ENCODE peak calls at places on chromosomes 6 and 20, in eight cellular contexts. C, T, N, J, Y, I, A and K are unnamed samples.

GRCh38 chr6:52293067-52293466 is 8.5 kb upstream of the MCM3 start:
- DNase-seq in I (no peak), T (no peak), C (peak), J (no peak), A (no peak), Y (no peak), N (no peak), K (no peak)

GRCh38 chr6:128517124-128517523 is 3.3 kb downstream of the PTPRK start:
- DNase-seq in Y (no peak), T (no peak), J (no peak), C (no peak), A (no peak), I (no peak), N (no peak), K (no peak)

GRCh38 chr20:5000263-5001173 is 792 bp downstream of the SLC23A2 start:
- DNase-seq in I (peak), J (no peak), A (no peak), Y (no peak), N (peak), C (peak), T (no peak), K (no peak)

GRCh38 chr6:143127941-143128340 is 67.3 kb downstream of the AIG1 start:
- DNase-seq in T (no peak), N (no peak), J (no peak), C (no peak), Y (no peak), A (no peak), I (no peak), K (no peak)

GRCh38 chr20:53447271-53447670 is 146.4 kb downstream of the ZNF217 start:
- DNase-seq in A (no peak), Y (no peak), N (no peak), J (no peak), I (no peak), C (no peak), T (no peak), K (no peak)

GRCh38 chr6:9136141-9136865 is 701.0 kb upstream of the SLC35B3 start:
- DNase-seq in J (no peak), I (no peak), A (no peak), C (no peak), T (no peak), N (no peak), Y (no peak), K (no peak)

GRCh38 chr20:22805219-22805618 is 220.8 kb upstream of the FOXA2 start:
- DNase-seq in I (no peak), N (peak), T (no peak), A (peak), Y (no peak), J (peak), C (no peak), K (peak)

GRCh38 chr6:9523462-9523861 is 891.4 kb downstream of the TFAP2A start:
- DNase-seq in I (no peak), A (peak), N (no peak), Y (no peak), T (no peak), C (no peak), J (peak), K (peak)

GRCh38 chr20:49699200-49699992 is 14.3 kb downstream of the B4GALT5 start:
- DNase-seq in J (no peak), C (no peak), A (no peak), Y (no peak), I (no peak), T (no peak), N (no peak), K (peak)

GRCh38 chr20:35833271-35833670 is 61.5 kb downstream of the PHF20 start:
- DNase-seq in T (no peak), Y (no peak), N (no peak), A (no peak), C (no peak), J (no peak), I (no peak), K (no peak)

GRCh38 chr6:113306552-113307145 is 550.5 kb upstream of the MARCKS start:
- DNase-seq in A (peak), I (peak), Y (peak), T (peak), N (peak), J (peak), C (peak), K (peak)

GRCh38 chr6:135955106-135955505 is 103.6 kb downstream of the PDE7B start:
- DNase-seq in T (no peak), Y (no peak), I (no peak), J (no peak), N (no peak), C (no peak), A (no peak), K (no peak)

GRCh38 chr6:160221918-160222317 is 36.7 kb downstream of the SLC22A2 start:
- DNase-seq in A (no peak), N (no peak), J (no peak), Y (no peak), T (no peak), I (no peak), C (no peak), K (no peak)

GRCh38 chr6:21751608-21752007 is 158.1 kb downstream of the SOX4 start:
- DNase-seq in C (no peak), Y (peak), T (no peak), N (no peak), A (no peak), I (no peak), J (no peak), K (no peak)

DNA sequence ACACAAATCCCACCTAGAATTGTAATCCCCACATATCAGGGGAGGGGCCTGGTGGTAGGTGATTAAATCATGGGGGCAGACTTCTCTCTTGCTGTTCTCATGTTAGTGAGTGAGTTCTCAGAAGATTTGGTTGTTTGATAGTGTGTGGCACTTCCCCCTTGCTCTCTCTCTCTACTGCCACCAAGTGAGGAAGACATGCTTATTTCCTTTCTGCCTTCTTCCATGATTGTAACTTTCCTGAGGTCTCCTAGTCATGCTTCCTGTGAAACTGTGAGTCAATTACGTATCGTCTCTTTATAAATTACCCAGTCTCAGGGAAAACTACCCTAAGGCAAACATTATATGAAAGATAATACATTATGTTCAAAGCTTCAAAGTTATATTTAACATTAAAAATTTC is 1297.5 kb upstream of the CITED2 start:
- DNase-seq in N (no peak), Y (no peak), C (no peak), T (peak), A (no peak), I (no peak), J (no peak), K (no peak)
- TF ChIP-seq CTCF in N (peak), Y (no peak), C (no peak), T (peak), A (no peak), I (no peak), J (peak), K (peak)

DNA sequence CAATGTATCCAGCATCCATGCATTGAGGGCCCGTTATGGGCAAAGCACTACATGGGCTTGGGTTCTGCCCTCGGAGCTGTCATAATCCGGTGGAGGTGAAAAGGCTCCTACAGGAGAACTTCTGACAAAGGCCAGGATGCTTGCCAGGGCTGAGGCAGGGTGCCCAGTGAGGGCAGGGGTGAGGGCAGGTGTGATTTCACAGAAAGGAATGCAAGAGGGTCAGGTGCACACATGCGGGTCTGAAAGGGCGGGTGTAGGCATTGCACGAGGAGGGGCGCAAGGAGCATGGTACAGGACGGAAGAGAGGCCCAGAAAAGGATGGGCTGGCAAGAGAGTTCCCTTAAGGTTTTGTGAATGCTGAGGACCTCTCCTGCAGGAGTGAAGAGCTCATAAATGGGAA is 348.0 kb downstream of the BTBD3 start:
- DNase-seq in A (no peak), I (no peak), Y (no peak), C (no peak), T (no peak), N (no peak), J (no peak), K (no peak)
- H3K4me3 ChIP-seq in A (no peak), I (no peak), Y (no peak), C (no peak), T (no peak), N (no peak), J (no peak), K (no peak)

GRCh38 chr6:75932067-75932466 is 140.4 kb downstream of the IMPG1 start:
- DNase-seq in C (peak), J (no peak), Y (no peak), A (no peak), T (peak), N (peak), I (no peak), K (peak)
- TF ChIP-seq CTCF in C (peak), J (peak), Y (no peak), A (peak), T (peak), N (peak), I (no peak), K (peak)

GRCh38 chr20:62067547-62068260 is 2.0 kb upstream of the TAF4 start:
- DNase-seq in J (no peak), Y (no peak), A (no peak), T (no peak), N (no peak), C (no peak), I (peak), K (no peak)

GRCh38 chr20:62065669-62066338 is at the start of gene TAF4:
- DNase-seq in N (peak), Y (no peak), I (peak), C (peak), J (no peak), T (no peak), A (no peak), K (peak)

GRCh38 chr20:62066339-62066982 is 780 bp upstream of the TAF4 start:
- DNase-seq in A (peak), C (peak), Y (no peak), I (peak), J (no peak), T (no peak), N (peak), K (peak)

GRCh38 chr20:62064788-62065668 is 653 bp downstream of the TAF4 start:
- DNase-seq in J (no peak), C (no peak), A (no peak), T (no peak), I (peak), Y (no peak), N (no peak), K (no peak)

DNA sequence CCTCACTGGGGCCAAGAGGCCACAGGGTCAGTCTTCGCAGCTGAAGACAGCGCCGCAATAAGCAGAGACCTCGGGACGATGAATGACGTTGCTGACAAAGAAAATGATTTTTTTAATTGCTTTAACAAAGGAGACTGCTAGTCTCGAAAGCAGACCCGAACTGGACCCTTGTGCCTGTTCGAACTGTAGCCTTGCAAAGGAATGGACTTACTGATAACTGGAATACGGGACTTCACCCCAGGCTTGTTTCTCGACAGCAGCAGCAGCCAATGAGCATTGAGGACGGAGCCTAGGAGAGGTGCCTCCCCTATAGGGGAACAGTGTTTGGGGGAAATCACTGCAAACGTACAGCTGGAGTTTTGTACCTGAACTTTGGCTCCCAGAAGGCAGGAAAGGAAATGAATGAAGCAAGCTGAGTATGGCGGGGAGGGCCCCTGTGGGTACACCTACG is 1.3 kb upstream of the TAF4 start:
- DNase-seq in Y (no peak), N (peak), J (no peak), T (no peak), I (peak), A (no peak), C (peak), K (peak)
- H3K4me3 ChIP-seq in Y (peak), N (peak), J (peak), T (peak), I (peak), A (peak), C (peak), K (peak)

DNA sequence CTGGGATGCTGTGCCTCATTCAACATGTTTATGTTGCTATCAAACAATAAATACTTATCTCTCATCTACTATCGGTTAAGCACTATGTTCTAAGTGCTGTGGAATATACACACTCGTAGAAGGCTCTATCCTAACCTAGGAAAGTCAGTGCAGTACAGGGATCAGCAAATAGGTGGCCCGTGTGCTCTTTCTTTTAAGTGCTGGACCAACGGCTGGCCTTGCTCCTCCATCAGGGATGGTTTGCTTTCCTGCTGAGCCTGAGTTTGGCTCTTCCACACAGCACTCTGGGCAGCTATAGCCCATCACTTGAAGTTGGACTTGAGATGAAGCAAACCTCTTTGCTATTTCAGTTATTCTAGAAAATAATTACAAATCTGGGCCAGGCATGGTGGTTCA is 66.9 kb upstream of the KCNK16 start:
- DNase-seq in J (no peak), I (no peak), A (no peak), N (peak), T (no peak), Y (peak), C (no peak), K (peak)
- TF ChIP-seq CTCF in J (peak), I (no peak), A (peak), N (peak), T (peak), Y (no peak), C (no peak), K (peak)

DNA sequence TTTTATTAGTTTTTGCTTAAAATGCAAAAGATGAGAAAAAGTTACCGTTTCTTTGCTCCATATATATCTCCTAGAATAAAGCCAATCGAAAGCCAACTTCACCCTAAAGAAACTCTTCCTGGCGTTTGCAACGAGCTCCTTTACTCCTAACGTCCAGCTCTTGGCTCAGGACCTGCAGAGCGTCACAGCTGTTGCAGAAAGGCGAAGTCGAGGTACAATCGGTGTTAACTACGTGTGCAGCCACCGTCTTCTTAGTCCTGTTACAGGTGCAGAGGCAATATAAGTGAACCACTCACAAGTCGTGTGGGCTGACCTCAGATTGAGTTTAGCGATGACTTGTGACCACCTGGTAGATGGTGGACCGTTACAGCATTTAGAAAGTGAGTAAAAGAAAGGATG is 113.1 kb downstream of the TRIM27 start:
- DNase-seq in T (no peak), J (no peak), Y (no peak), I (no peak), A (no peak), N (no peak), C (no peak), K (no peak)
- H3K4me3 ChIP-seq in T (no peak), J (no peak), Y (no peak), I (no peak), A (no peak), N (peak), C (no peak), K (peak)

GRCh38 chr6:4134841-4135664 is at the start of gene ECI2:
- DNase-seq in A (no peak), J (no peak), C (peak), T (no peak), I (peak), N (no peak), Y (no peak), K (no peak)
- TF ChIP-seq CTCF in A (no peak), J (no peak), C (no peak), T (no peak), I (no peak), N (no peak), Y (no peak), K (no peak)